ENCODE peak calls at places on chromosome 10, in ten cellular contexts. L is A549, K is GM13977, P is HFF-Myc, M is upper lobe of right lung, Y is keratinocyte, N is HCT116, T is kidney epithelial cell, D is AG09319, X is heart left ventricle. I is an unnamed sample.
A peak's percentile ranks its signal among the peaks of the same experiment; 100 is the strongest.

GRCh38 chr10:116733566-116733965 is 8.8 kb downstream of the HSPA12A start:
- DNase-seq in K (no peak), M (no peak), N (no peak), D (no peak), L (no peak), P (no peak), T (no peak), X (no peak), Y (no peak), I (no peak)

GRCh38 chr10:80260295-80261243 is 28.9 kb downstream of the MAT1A start:
- DNase-seq in P (no peak), K (peak; percentile 55), Y (no peak), L (peak; percentile 24), X (no peak), M (no peak), T (no peak), N (no peak), D (no peak), I (peak; percentile 40)

GRCh38 chr10:122236690-122237306 is 34.3 kb upstream of the BTBD16 start:
- DNase-seq in X (no peak), K (no peak), L (no peak), D (no peak), P (no peak), N (no peak), M (peak; percentile 6), Y (no peak), T (no peak), I (no peak)

GRCh38 chr10:74910604-74911355 is 84.4 kb downstream of the KAT6B start:
- DNase-seq in X (no peak), P (no peak), Y (no peak), N (no peak), D (no peak), K (no peak), M (no peak), T (no peak), L (no peak), I (no peak)

GRCh38 chr10:30645340-30645827 is 15.8 kb upstream of the LYZL2 start:
- DNase-seq in K (no peak), L (peak; percentile 34), D (no peak), X (peak; percentile 41), T (no peak), P (no peak), M (no peak), N (peak; percentile 12), Y (no peak), I (peak; percentile 18)

GRCh38 chr10:86402283-86402931 is 35.8 kb upstream of the GRID1 start:
- DNase-seq in K (no peak), D (no peak), Y (no peak), X (no peak), N (no peak), M (no peak), L (no peak), T (no peak), P (no peak), I (no peak)

GRCh38 chr10:13528875-13529713 is at the start of gene BEND7:
- DNase-seq in P (no peak), N (no peak), D (no peak), L (peak; percentile 33), K (peak; percentile 83), X (peak; percentile 58), T (no peak), M (peak; percentile 74), Y (no peak), I (peak; percentile 15)

GRCh38 chr10:108147346-108147745 is 982.8 kb upstream of the SORCS1 start:
- DNase-seq in Y (no peak), N (no peak), D (no peak), M (no peak), X (no peak), P (no peak), T (no peak), K (no peak), L (no peak), I (no peak)

GRCh38 chr10:125003901-125004467 is 62.1 kb downstream of the ZRANB1 start:
- DNase-seq in T (no peak), L (no peak), X (peak; percentile 9), M (peak; percentile 49), P (no peak), N (no peak), K (no peak), Y (no peak), D (no peak), I (no peak)

GRCh38 chr10:125002423-125003145 is 60.7 kb downstream of the ZRANB1 start:
- DNase-seq in L (no peak), K (peak; percentile 24), M (peak; percentile 57), P (no peak), D (no peak), N (no peak), Y (no peak), X (peak; percentile 18), T (no peak), I (no peak)

GRCh38 chr10:125004571-125005311 is 62.8 kb downstream of the ZRANB1 start:
- DNase-seq in T (no peak), K (no peak), D (no peak), X (peak; percentile 16), Y (no peak), M (no peak), L (no peak), N (no peak), P (no peak), I (no peak)

GRCh38 chr10:125002044-125002422 is 60.1 kb downstream of the ZRANB1 start:
- DNase-seq in K (peak; percentile 18), D (no peak), X (no peak), L (no peak), Y (no peak), N (no peak), M (peak; percentile 53), T (no peak), P (no peak), I (no peak)

DNA sequence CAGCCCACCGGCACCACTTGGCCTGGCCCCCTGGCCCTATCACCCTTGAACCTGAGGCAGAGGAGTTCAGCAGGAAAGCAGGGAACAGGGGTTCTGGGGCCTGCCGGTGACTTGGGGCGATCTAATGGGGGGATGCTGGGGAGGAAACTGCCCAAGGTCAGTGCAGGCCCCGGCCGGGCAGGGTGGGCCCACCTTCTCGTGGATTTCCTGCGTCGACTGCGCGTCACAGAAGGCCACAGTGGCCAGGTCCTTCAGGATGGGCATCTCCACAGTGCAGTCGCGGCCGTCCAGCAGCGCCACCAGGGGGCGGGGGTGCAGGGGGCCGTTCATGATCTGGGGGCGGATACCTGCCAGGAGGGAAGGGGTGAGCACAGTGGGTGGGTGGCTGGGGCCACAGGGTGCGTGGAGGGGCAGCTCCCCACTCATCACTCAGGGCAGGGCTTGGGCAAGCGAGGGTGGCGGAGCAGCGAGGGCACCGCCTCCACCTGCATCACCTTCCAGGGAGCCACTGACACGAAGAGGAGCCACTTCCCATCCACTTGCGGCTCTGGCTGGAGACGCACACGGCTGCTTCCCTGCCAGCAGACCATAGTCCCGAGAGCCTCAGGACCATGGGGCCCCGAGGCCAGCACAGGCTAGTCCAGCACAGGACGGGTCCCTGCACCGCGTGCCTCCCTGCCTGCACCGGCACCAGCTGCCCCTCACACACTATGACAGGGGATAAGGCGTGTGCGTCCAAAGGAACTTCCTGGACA is 61.4 kb downstream of the ZRANB1 start:
- DNase-seq in X (peak; percentile 15), L (no peak), Y (no peak), T (no peak), N (no peak), D (no peak), M (peak; percentile 49), K (no peak), P (no peak), I (no peak)
- TF ChIP-seq CTCF in X (no peak), L (no peak), Y (no peak), T (peak; percentile 4), N (peak; percentile 41), D (no peak), M (no peak), K (no peak), P (peak; percentile 11), I (no peak)

GRCh38 chr10:110380255-110380654 is 75.5 kb upstream of the SMNDC1 start:
- DNase-seq in D (no peak), Y (no peak), M (no peak), X (no peak), N (no peak), L (no peak), P (no peak), K (no peak), T (no peak), I (no peak)

GRCh38 chr10:110379831-110380230 is 75.1 kb upstream of the SMNDC1 start:
- DNase-seq in P (no peak), L (no peak), M (no peak), N (no peak), K (no peak), D (no peak), T (no peak), X (no peak), Y (no peak), I (no peak)

GRCh38 chr10:110378019-110378418 is 73.3 kb upstream of the SMNDC1 start:
- DNase-seq in K (no peak), L (no peak), N (no peak), Y (no peak), T (no peak), X (no peak), P (no peak), M (no peak), D (no peak), I (no peak)

GRCh38 chr10:110376021-110376773 is 71.5 kb upstream of the SMNDC1 start:
- DNase-seq in Y (no peak), X (peak; percentile 66), T (no peak), L (no peak), M (peak; percentile 72), K (no peak), P (no peak), N (no peak), D (no peak), I (no peak)

GRCh38 chr10:110378533-110379108 is 73.9 kb upstream of the SMNDC1 start:
- DNase-seq in Y (no peak), T (no peak), D (no peak), X (no peak), K (no peak), P (no peak), M (no peak), L (no peak), N (no peak), I (no peak)
- TF ChIP-seq CTCF in Y (no peak), T (no peak), D (no peak), X (no peak), K (no peak), P (no peak), M (no peak), L (no peak), N (no peak), I (no peak)

GRCh38 chr10:70266701-70267100 is 17.1 kb downstream of the NPFFR1 start:
- DNase-seq in T (no peak), L (no peak), M (no peak), P (no peak), N (no peak), D (no peak), X (no peak), Y (no peak), K (no peak), I (no peak)

GRCh38 chr10:70268376-70268775 is 15.4 kb downstream of the NPFFR1 start:
- DNase-seq in P (no peak), X (no peak), D (no peak), L (no peak), N (no peak), T (no peak), K (no peak), M (no peak), Y (no peak), I (no peak)

GRCh38 chr10:70267161-70267933 is 16.5 kb downstream of the NPFFR1 start:
- DNase-seq in D (peak; percentile 84), Y (peak; percentile 89), L (peak; percentile 54), N (peak; percentile 73), M (no peak), T (peak; percentile 92), P (peak; percentile 94), X (no peak), K (no peak), I (peak; percentile 35)

GRCh38 chr10:70266056-70266455 is 17.7 kb downstream of the NPFFR1 start:
- DNase-seq in X (no peak), N (no peak), K (no peak), P (no peak), L (no peak), D (no peak), Y (no peak), M (no peak), T (no peak), I (no peak)

DNA sequence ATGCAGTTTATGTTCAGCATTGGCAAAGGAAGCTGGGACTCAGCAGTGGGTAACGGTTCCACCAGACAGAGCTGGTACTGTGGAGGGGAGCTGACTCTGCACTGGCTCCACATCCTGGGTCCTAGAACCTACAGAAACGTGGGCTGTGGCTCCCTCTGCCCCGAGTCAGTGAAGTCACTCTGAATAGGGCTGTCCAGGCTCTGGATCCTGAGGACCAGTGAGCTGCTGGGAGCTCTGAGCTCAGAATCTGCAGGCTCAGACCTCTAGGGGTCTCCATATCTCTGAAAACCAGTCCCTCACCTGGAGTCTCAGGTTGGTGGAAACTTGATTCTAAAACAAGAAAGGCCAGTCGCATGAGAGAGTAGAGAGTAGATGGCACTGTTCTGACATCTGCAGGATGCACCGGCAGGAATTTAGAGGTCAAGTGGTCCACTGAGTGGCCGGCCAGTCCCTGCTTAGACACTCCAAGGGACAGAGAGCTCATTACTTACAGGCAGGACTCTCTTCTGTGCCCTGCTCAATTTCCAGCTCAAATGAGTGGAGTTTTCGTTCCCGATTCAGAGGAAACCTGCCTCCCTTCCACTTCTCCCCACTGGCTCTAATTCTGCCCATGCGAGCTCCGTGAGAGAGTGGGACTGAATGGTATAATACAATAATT is 18.6 kb downstream of the NPFFR1 start:
- DNase-seq in X (no peak), P (no peak), K (peak; percentile 69), M (no peak), Y (no peak), N (peak; percentile 64), L (peak; percentile 37), D (no peak), T (no peak), I (peak; percentile 17)
- TF ChIP-seq CTCF in X (peak; percentile 17), P (peak; percentile 26), K (peak; percentile 46), M (peak; percentile 33), Y (peak; percentile 29), N (peak; percentile 64), L (peak; percentile 18), D (no peak), T (peak; percentile 55), I (peak; percentile 30)

GRCh38 chr10:106185991-106186390 is 978.5 kb downstream of the SORCS1 start:
- DNase-seq in L (no peak), D (peak; percentile 19), T (no peak), M (no peak), P (no peak), K (no peak), N (no peak), X (no peak), Y (no peak), I (no peak)

GRCh38 chr10:106189254-106189653 is 975.3 kb downstream of the SORCS1 start:
- DNase-seq in M (no peak), N (no peak), K (peak; percentile 23), L (peak; percentile 33), D (no peak), Y (no peak), X (no peak), T (no peak), P (peak; percentile 7), I (peak; percentile 40)
- TF ChIP-seq CTCF in M (peak; percentile 36), N (peak; percentile 42), K (peak; percentile 52), L (peak; percentile 13), D (peak; percentile 41), Y (peak; percentile 26), X (peak; percentile 31), T (peak; percentile 62), P (peak; percentile 50), I (peak; percentile 20)

I was measured in activated CD8-positive, alpha-beta T cell treated with anti-CD3 and anti-CD28 coated beads for 36 hours.